ENCODE peak calls at places on chromosomes 6 and 20, in nine cellular contexts. U is ovary; O is tibial artery; L is fibroblast of lung; Y is naive thymus-derived CD4-positive, alpha-beta T cell; C is caudate nucleus; S is heart right ventricle; V is testis; R is mesendoderm. T is an unnamed sample.

GRCh38 chr20:12762725-12763124 is 246.0 kb upstream of the SPTLC3 start:
- DNase-seq in R (peak; percentile 41), C (no peak), U (no peak), V (peak; percentile 21), L (no peak), S (no peak), O (no peak), Y (no peak), T (no peak)

GRCh38 chr20:44028868-44029847 is 114.5 kb downstream of the TOX2 start:
- DNase-seq in C (no peak), V (no peak), R (peak; percentile 51), U (no peak), O (no peak), S (no peak), Y (no peak), L (no peak), T (no peak)

GRCh38 chr20:9660236-9660868 is 146.0 kb downstream of the LAMP5 start:
- DNase-seq in U (no peak), Y (no peak), R (peak; percentile 39), C (no peak), S (no peak), L (peak; percentile 18), V (peak; percentile 23), O (no peak), T (no peak)

GRCh38 chr20:46311719-46312074 is 3.4 kb upstream of the CDH22 start:
- DNase-seq in C (no peak), V (no peak), O (no peak), U (no peak), L (no peak), R (no peak), S (no peak), Y (no peak), T (no peak)

GRCh38 chr20:1803216-1804128 is 91.7 kb upstream of the SIRPA start:
- DNase-seq in S (peak; percentile 66), L (peak; percentile 59), U (no peak), V (peak; percentile 60), O (peak; percentile 58), C (no peak), R (peak; percentile 82), Y (no peak), T (no peak)

GRCh38 chr6:145688493-145688905 is 46.8 kb downstream of the EPM2A start:
- DNase-seq in L (peak; percentile 88), R (no peak), U (no peak), Y (no peak), O (no peak), S (no peak), C (no peak), V (no peak), T (no peak)

GRCh38 chr6:37812835-37813234 is 6.7 kb upstream of the ZFAND3 start:
- DNase-seq in U (no peak), C (no peak), Y (no peak), V (no peak), S (no peak), O (no peak), L (no peak), R (no peak), T (no peak)

GRCh38 chr6:11971154-11971553 is 41.0 kb upstream of the HIVEP1 start:
- DNase-seq in C (no peak), Y (no peak), L (peak; percentile 56), O (no peak), V (no peak), U (no peak), R (no peak), S (no peak), T (no peak)

GRCh38 chr20:50663095-50663821 is 28.1 kb downstream of the RIPOR3 start:
- DNase-seq in C (no peak), V (peak; percentile 62), O (no peak), U (no peak), R (peak; percentile 64), S (no peak), Y (no peak), L (no peak), T (no peak)

GRCh38 chr6:157631838-157632237 is 191.2 kb upstream of the SNX9 start:
- DNase-seq in Y (no peak), R (no peak), S (no peak), L (no peak), O (no peak), C (no peak), U (no peak), V (no peak), T (no peak)

GRCh38 chr6:17705428-17705777 is 1.3 kb downstream of the NUP153 start:
- DNase-seq in L (peak; percentile 81), S (no peak), R (peak; percentile 70), V (no peak), Y (no peak), O (peak; percentile 50), C (no peak), U (peak; percentile 42), T (no peak)

GRCh38 chr6:31701666-31702420 is 1.3 kb downstream of the ABHD16A start:
- DNase-seq in O (no peak), R (no peak), U (no peak), S (peak; percentile 43), C (no peak), V (no peak), L (peak; percentile 51), Y (no peak), T (no peak)

GRCh38 chr20:25309395-25310267 is 61.7 kb downstream of the PYGB start:
- DNase-seq in V (no peak), U (peak; percentile 47), C (no peak), R (peak; percentile 11), O (peak; percentile 56), L (peak; percentile 90), S (no peak), Y (no peak), T (no peak)

GRCh38 chr6:34934516-34934915 is 45.5 kb downstream of the ANKS1A start:
- DNase-seq in C (no peak), S (peak; percentile 86), V (peak; percentile 74), R (no peak), O (peak; percentile 76), Y (no peak), U (peak; percentile 96), L (peak; percentile 56), T (peak; percentile 4)

GRCh38 chr6:144675231-144675861 is 390.2 kb downstream of the UTRN start:
- DNase-seq in R (no peak), V (no peak), L (peak; percentile 82), C (no peak), Y (no peak), S (no peak), U (no peak), O (peak; percentile 34), T (no peak)

GRCh38 chr20:32524871-32525501 is 60.1 kb downstream of the NOL4L start:
- DNase-seq in L (no peak), U (no peak), R (no peak), O (peak; percentile 77), V (peak; percentile 92), S (peak; percentile 77), Y (no peak), C (no peak), T (no peak)

GRCh38 chr6:38220069-38220723 is 400.7 kb downstream of the ZFAND3 start:
- DNase-seq in R (no peak), L (no peak), C (no peak), Y (no peak), U (no peak), O (no peak), V (no peak), S (no peak), T (peak; percentile 30)

GRCh38 chr6:154675602-154676088 is 57.6 kb upstream of the SCAF8 start:
- DNase-seq in Y (peak; percentile 77), S (peak; percentile 64), R (peak; percentile 96), O (peak; percentile 91), V (peak; percentile 95), C (peak; percentile 66), U (peak; percentile 80), L (peak; percentile 97), T (peak; percentile 82)

GRCh38 chr20:3925113-3925695 is 36.0 kb downstream of the PANK2 start:
- DNase-seq in C (no peak), V (no peak), U (no peak), R (no peak), O (no peak), L (no peak), Y (no peak), S (no peak), T (no peak)

GRCh38 chr20:3923818-3924217 is 34.6 kb downstream of the PANK2 start:
- DNase-seq in O (no peak), C (no peak), L (peak; percentile 49), Y (no peak), S (no peak), U (no peak), V (no peak), R (no peak), T (no peak)

GRCh38 chr20:3922223-3922982 is 33.2 kb downstream of the PANK2 start:
- DNase-seq in Y (no peak), U (no peak), O (no peak), V (no peak), L (no peak), C (no peak), R (no peak), S (no peak), T (no peak)

GRCh38 chr20:3924304-3925112 is 35.3 kb downstream of the PANK2 start:
- DNase-seq in V (peak; percentile 37), L (no peak), U (peak; percentile 28), S (peak; percentile 61), Y (no peak), C (no peak), R (no peak), O (peak; percentile 49), T (no peak)

DNA sequence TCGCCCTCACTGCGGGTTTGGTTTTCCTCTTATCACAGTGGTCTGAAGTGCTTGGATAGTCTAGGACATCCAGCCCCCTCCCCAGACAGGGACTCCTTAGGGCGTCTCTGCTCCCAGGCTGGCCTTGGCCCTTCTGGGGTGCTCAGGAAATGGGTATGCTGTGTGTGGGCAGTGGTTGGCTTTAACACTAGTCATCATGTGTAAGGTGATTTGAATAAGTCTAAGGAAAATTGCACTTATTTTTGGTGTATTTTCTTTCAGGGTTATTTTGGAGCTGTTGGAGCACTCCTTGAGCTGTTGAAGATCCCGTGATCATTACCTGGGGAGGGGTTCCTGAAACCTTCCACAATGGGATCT is 33.8 kb downstream of the PANK2 start:
- DNase-seq in R (no peak), S (no peak), C (no peak), Y (no peak), L (no peak), U (no peak), V (no peak), O (no peak), T (no peak)
- H3K27ac ChIP-seq in R (no peak overlapping the region), S (no peak overlapping the region), C (no peak overlapping the region), Y (peak overlapping the region; percentile 8), L (no peak overlapping the region), U (no peak overlapping the region), V (no peak overlapping the region), O (no peak overlapping the region), T (no peak overlapping the region)

GRCh38 chr6:89952696-89953095 is 58.4 kb downstream of the GJA10 start:
- DNase-seq in V (no peak), Y (peak; percentile 87), O (no peak), L (peak; percentile 45), U (no peak), S (no peak), R (no peak), C (no peak), T (no peak)
- H3K27ac ChIP-seq in V (no peak overlapping the region), Y (peak overlapping the region; percentile 59), O (no peak overlapping the region), L (no peak overlapping the region), U (no peak overlapping the region), S (no peak overlapping the region), R (no peak overlapping the region), C (no peak overlapping the region), T (peak overlapping the region; percentile 71)

GRCh38 chr20:53827292-53827995 is 233.8 kb upstream of the ZNF217 start:
- DNase-seq in Y (no peak), V (no peak), C (no peak), L (peak; percentile 3), U (no peak), R (no peak), O (no peak), S (no peak), T (no peak)
- H3K27ac ChIP-seq in Y (no peak overlapping the region), V (peak overlapping the region; percentile 40), C (no peak overlapping the region), L (peak overlapping the region; percentile 98), U (peak overlapping the region; percentile 76), R (no peak overlapping the region), O (peak overlapping the region; percentile 82), S (peak overlapping the region; percentile 85), T (no peak overlapping the region)

GRCh38 chr6:166798652-166799051 is 157.7 kb downstream of the RNASET2 start:
- DNase-seq in L (no peak), S (no peak), V (no peak), Y (no peak), U (no peak), R (no peak), C (no peak), O (no peak), T (no peak)
- H3K27ac ChIP-seq in L (no peak overlapping the region), S (no peak overlapping the region), V (no peak overlapping the region), Y (no peak overlapping the region), U (no peak overlapping the region), R (no peak overlapping the region), C (peak overlapping the region; percentile 44), O (no peak overlapping the region), T (no peak overlapping the region)

T was measured in substantia nigra.